ENCODE peak calls at places on chromosomes 1 and 21, in ten cellular contexts. J is MM.1S; X is pancreas; F is colonic mucosa; W is spleen; G is lower lobe of right lung; S is HCT116; D is IMR-90; R is heart right ventricle; E is CD8-positive, alpha-beta T cell. P is an unnamed sample. For H3K36me3 and H3K9me3, the result is how much of the 10 kb centered on the place peaks cover.

GRCh38 chr1:109136766-109137165 is 22.9 kb downstream of the ELAPOR1 start:
- DNase-seq in E (no peak), W (no peak), S (no peak), F (peak), X (no peak), J (no peak), R (no peak), G (no peak), D (no peak), P (no peak)

GRCh38 chr1:178220094-178220493 is 126.2 kb downstream of the RASAL2 start:
- DNase-seq in D (peak), F (no peak), G (no peak), S (no peak), X (no peak), E (no peak), R (no peak), W (no peak), J (no peak), P (peak)

GRCh38 chr1:167805041-167805556 is 83.3 kb downstream of the MPZL1 start:
- DNase-seq in R (no peak), S (no peak), J (peak), G (no peak), F (no peak), E (peak), D (no peak), X (no peak), W (no peak), P (no peak)

GRCh38 chr21:36738489-36739126 is 39.7 kb downstream of the SIM2 start:
- DNase-seq in G (no peak), W (peak), D (no peak), S (no peak), F (no peak), R (no peak), J (no peak), X (no peak), E (no peak), P (no peak)

GRCh38 chr1:219746141-219746540 is 133.2 kb upstream of the ZC3H11B start:
- DNase-seq in E (no peak), G (no peak), S (no peak), W (no peak), D (no peak), F (no peak), X (no peak), J (no peak), R (no peak), P (no peak)

GRCh38 chr1:111887385-111887784 is 102.1 kb downstream of the KCND3 start:
- DNase-seq in S (no peak), X (no peak), F (no peak), R (no peak), J (no peak), E (no peak), D (no peak), G (no peak), W (no peak), P (no peak)

GRCh38 chr1:84377480-84378095 is 20.7 kb upstream of the DNASE2B start:
- DNase-seq in E (no peak), G (no peak), J (no peak), X (no peak), S (no peak), D (peak), F (no peak), W (no peak), R (peak), P (peak)

GRCh38 chr21:44872568-44873355 is 728 bp downstream of the PTTG1IP start:
- DNase-seq in D (peak), R (peak), X (peak), J (peak), W (peak), S (no peak), E (no peak), G (peak), F (peak), P (peak)

GRCh38 chr1:111476761-111477309 is 3.1 kb downstream of the C1orf162 start:
- DNase-seq in F (peak), X (no peak), G (no peak), D (no peak), W (no peak), R (no peak), S (no peak), J (peak), E (peak), P (no peak)

GRCh38 chr1:241336335-241336734 is 20.7 kb downstream of the RGS7 start:
- DNase-seq in S (no peak), F (no peak), G (no peak), R (no peak), W (no peak), D (peak), E (no peak), X (no peak), J (no peak), P (peak)

GRCh38 chr1:236066828-236067386 is 2.0 kb upstream of the NID1 start:
- DNase-seq in R (peak), F (peak), X (no peak), E (peak), W (peak), S (no peak), J (peak), D (no peak), G (peak), P (no peak)

GRCh38 chr1:30414086-30414850 is 309.1 kb downstream of the MATN1 start:
- DNase-seq in G (no peak), S (no peak), X (no peak), J (no peak), R (no peak), W (no peak), E (peak), F (no peak), D (no peak), P (no peak)

GRCh38 chr1:206560021-206560716 is 52.1 kb downstream of the EIF2D start:
- DNase-seq in R (peak), F (no peak), W (no peak), J (peak), G (no peak), E (no peak), S (no peak), X (no peak), D (no peak), P (no peak)

GRCh38 chr21:35969281-35969680 is 91.0 kb downstream of the SETD4 start:
- DNase-seq in J (peak), G (no peak), F (no peak), D (no peak), S (no peak), R (no peak), E (no peak), X (no peak), W (no peak), P (no peak)

GRCh38 chr1:30877205-30877912 is 31.2 kb downstream of the SDC3 start:
- DNase-seq in X (no peak), R (peak), E (no peak), F (peak), D (peak), S (no peak), W (no peak), J (no peak), G (peak), P (peak)

GRCh38 chr1:226973898-226974543 is 33.9 kb downstream of the COQ8A start:
- DNase-seq in D (peak), J (no peak), R (no peak), S (no peak), X (peak), W (no peak), G (no peak), E (no peak), F (peak), P (peak)

GRCh38 chr1:47561523-47562007 is 123.7 kb downstream of the FOXD2 start:
- DNase-seq in F (no peak), X (no peak), E (no peak), R (no peak), S (no peak), J (no peak), G (no peak), D (no peak), W (no peak), P (peak)

GRCh38 chr1:213418268-213419068 is 367.4 kb downstream of the RPS6KC1 start:
- DNase-seq in R (no peak), W (no peak), F (no peak), X (no peak), G (no peak), E (no peak), D (no peak), S (no peak), J (no peak), P (no peak)

GRCh38 chr21:16678479-16678878 is 834.4 kb upstream of the CXADR start:
- DNase-seq in W (no peak), F (no peak), S (no peak), D (no peak), J (no peak), E (no peak), X (no peak), R (no peak), G (no peak), P (no peak)

GRCh38 chr1:54885863-54886723 is 902 bp downstream of the DHCR24 start:
- DNase-seq in J (no peak), S (peak), X (peak), D (no peak), E (no peak), W (no peak), G (peak), F (peak), R (peak), P (no peak)

GRCh38 chr21:35204850-35205564 is 155.9 kb upstream of the RUNX1 start:
- DNase-seq in X (peak), W (peak), D (peak), S (no peak), E (no peak), R (peak), G (peak), F (peak), J (no peak), P (peak)

GRCh38 chr1:29842130-29842529 is 605.8 kb downstream of the PTPRU start:
- DNase-seq in S (no peak), X (no peak), D (no peak), J (no peak), E (no peak), G (no peak), W (no peak), R (no peak), F (no peak), P (no peak)

GRCh38 chr1:204342310-204342709 is 17.4 kb downstream of the PLEKHA6 start:
- DNase-seq in E (no peak), W (no peak), R (no peak), J (no peak), G (no peak), X (no peak), F (no peak), S (no peak), D (no peak), P (no peak)

GRCh38 chr1:214427871-214428277 is 123.5 kb downstream of the PTPN14 start:
- DNase-seq in S (peak), R (no peak), J (peak), F (peak), W (peak), E (peak), D (peak), G (no peak), X (no peak), P (peak)

GRCh38 chr1:56484695-56485094 is 94.7 kb downstream of the PLPP3 start:
- DNase-seq in F (no peak), W (no peak), E (no peak), J (no peak), X (no peak), D (no peak), R (no peak), G (no peak), S (no peak), P (peak)

GRCh38 chr1:30300669-30301068 is 422.7 kb downstream of the MATN1 start:
- DNase-seq in G (no peak), E (peak), R (no peak), J (no peak), X (no peak), W (no peak), D (no peak), F (peak), S (no peak), P (no peak)

GRCh38 chr1:201841265-201841912 is 12.4 kb downstream of the IPO9 start:
- DNase-seq in E (no peak), R (no peak), W (no peak), S (no peak), F (no peak), X (no peak), J (no peak), G (no peak), D (no peak), P (no peak)
- H3K36me3 ChIP-seq in E (under half), R (under half), W (under half), S (under half), F (under half), X (under half), J (under half), G (under half), D (under half), P (under half)

GRCh38 chr1:74430496-74430895 is 81.9 kb downstream of the LRRC53 start:
- DNase-seq in E (no peak), D (no peak), S (no peak), G (no peak), F (no peak), R (no peak), J (no peak), X (no peak), W (no peak), P (no peak)
- TF ChIP-seq CTCF in E (no peak), D (no peak), S (no peak), G (no peak), F (no peak), R (no peak), J (no peak), X (no peak), W (no peak), P (no peak)

GRCh38 chr21:40339050-40339449 is 471.8 kb downstream of the PCP4 start:
- DNase-seq in S (no peak), W (no peak), F (no peak), J (no peak), X (peak), E (no peak), G (no peak), D (no peak), R (no peak), P (no peak)
- H3K9me3 ChIP-seq in S (under half), W (under half), F (under half), J (under half), X (under half), E (under half), G (under half), D (under half), R (under half), P (under half)

DNA sequence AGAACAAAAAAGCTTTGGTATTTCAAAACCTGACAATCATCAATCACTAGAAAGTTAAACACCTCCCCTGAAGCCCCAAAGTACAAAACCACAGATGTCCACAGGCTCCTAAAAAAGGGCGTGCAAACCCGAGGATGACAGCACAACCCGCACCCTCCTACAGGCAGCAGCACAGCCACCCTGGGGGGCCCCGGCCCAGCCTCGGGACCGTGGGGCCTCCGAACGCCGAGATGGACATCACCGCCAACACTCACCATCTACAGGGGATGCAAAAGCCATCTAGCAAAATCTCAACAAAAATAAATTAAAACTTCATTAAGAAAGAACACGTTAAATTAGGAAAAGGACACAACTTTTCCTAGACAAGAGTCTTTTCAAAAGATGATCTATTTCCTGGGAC is 6.6 kb downstream of the KIAA2013 start:
- DNase-seq in W (no peak), R (no peak), G (no peak), J (no peak), E (no peak), X (no peak), F (no peak), S (no peak), D (no peak), P (no peak)
- H3K36me3 ChIP-seq in W (half or more), R (under half), G (half or more), J (under half), E (under half), X (under half), F (under half), S (under half), D (under half), P (under half)

GRCh38 chr1:14649976-14650375 is 51.5 kb downstream of the KAZN start:
- DNase-seq in F (no peak), G (no peak), J (no peak), R (no peak), D (no peak), W (no peak), S (no peak), X (no peak), E (no peak), P (no peak)

GRCh38 chr1:14648931-14649860 is 50.7 kb downstream of the KAZN start:
- DNase-seq in D (no peak), J (no peak), R (no peak), F (no peak), S (no peak), G (no peak), W (no peak), X (no peak), E (no peak), P (no peak)

GRCh38 chr1:14650951-14651350 is 52.5 kb downstream of the KAZN start:
- DNase-seq in D (no peak), F (no peak), R (no peak), W (no peak), J (no peak), X (no peak), E (no peak), S (no peak), G (no peak), P (no peak)

GRCh38 chr1:14652840-14653239 is 54.4 kb downstream of the KAZN start:
- DNase-seq in R (no peak), F (no peak), W (no peak), G (no peak), D (no peak), J (no peak), S (no peak), X (no peak), E (no peak), P (no peak)

DNA sequence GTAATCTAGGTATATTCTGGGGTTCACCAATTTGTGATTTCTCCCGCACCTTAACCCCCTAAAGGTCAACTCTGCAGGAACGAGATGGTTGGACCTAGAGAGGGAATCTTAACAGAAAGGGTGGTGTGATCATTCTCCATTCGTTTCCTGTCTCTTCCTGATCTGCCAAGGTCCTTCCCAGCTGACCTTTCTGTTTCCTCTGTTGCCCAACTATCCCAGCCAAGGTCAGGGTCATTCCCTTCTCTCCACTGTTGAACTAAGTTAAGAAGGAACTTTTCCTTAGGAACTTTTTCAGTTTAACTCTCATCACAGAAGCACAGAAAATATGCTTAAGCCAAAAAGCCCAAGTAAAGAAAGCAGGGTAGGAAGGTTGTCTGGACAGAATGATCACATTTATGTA is 49.3 kb downstream of the KAZN start:
- DNase-seq in X (no peak), R (no peak), D (no peak), F (no peak), J (no peak), G (no peak), S (no peak), W (no peak), E (no peak), P (no peak)
- TF ChIP-seq CTCF in X (no peak), R (no peak), D (no peak), F (no peak), J (no peak), G (no peak), S (no peak), W (no peak), E (no peak), P (no peak)

GRCh38 chr1:238558746-238559145 is 668.0 kb upstream of the ZP4 start:
- DNase-seq in E (no peak), X (no peak), J (no peak), R (no peak), W (no peak), F (no peak), D (no peak), S (no peak), G (no peak), P (no peak)

GRCh38 chr1:238558156-238558555 is 667.4 kb upstream of the ZP4 start:
- DNase-seq in W (no peak), S (no peak), R (no peak), E (no peak), J (no peak), G (no peak), D (peak), X (no peak), F (no peak), P (peak)

GRCh38 chr1:238562376-238562775 is 671.7 kb upstream of the ZP4 start:
- DNase-seq in J (no peak), R (no peak), S (no peak), W (no peak), G (no peak), X (no peak), D (peak), F (no peak), E (no peak), P (peak)
- H3K9me3 ChIP-seq in J (under half), R (under half), S (under half), W (under half), G (under half), X (under half), D (under half), F (under half), E (under half), P (under half)

P was measured in fibroblast of lung.